ENCODE peak calls at places on chromosome 21, in four cellular contexts. V is IMR-90, R is GM12878, D is K562. Q is an unnamed sample.

GRCh38 chr21:35470522-35470921 is 421.4 kb upstream of the RUNX1 start:
- DNase-seq in R (no peak), V (no peak), D (peak), Q (no peak)

GRCh38 chr21:17495680-17496079 is 17.2 kb upstream of the CXADR start:
- DNase-seq in R (no peak), V (no peak), D (no peak), Q (no peak)

GRCh38 chr21:40176732-40177131 is 309.5 kb downstream of the PCP4 start:
- DNase-seq in V (no peak), R (no peak), D (no peak), Q (no peak)

GRCh38 chr21:39086547-39086946 is 96.7 kb downstream of the PSMG1 start:
- DNase-seq in V (no peak), D (no peak), R (no peak), Q (no peak)

GRCh38 chr21:39445339-39446269 is at the start of gene LCA5L:
- DNase-seq in D (peak), V (peak), R (peak), Q (peak)

GRCh38 chr21:27429612-27430361 is 462.9 kb upstream of the ADAMTS5 start:
- DNase-seq in V (peak), D (no peak), R (no peak), Q (peak)

GRCh38 chr21:23130308-23130707 is 2132.1 kb downstream of the NCAM2 start:
- DNase-seq in V (no peak), D (no peak), R (no peak), Q (no peak)

GRCh38 chr21:29033871-29034270 is 9.4 kb downstream of the USP16 start:
- DNase-seq in R (no peak), D (no peak), V (peak), Q (no peak)

GRCh38 chr21:38139380-38140168 is 117.2 kb upstream of the KCNJ15 start:
- DNase-seq in V (peak), R (no peak), D (no peak), Q (no peak)

GRCh38 chr21:17139696-17140095 is 373.1 kb upstream of the CXADR start:
- DNase-seq in R (no peak), D (no peak), V (no peak), Q (peak)

GRCh38 chr21:16082038-16082816 is 352.4 kb downstream of the USP25 start:
- DNase-seq in D (no peak), R (no peak), V (peak), Q (peak)

GRCh38 chr21:18430341-18430740 is 26.8 kb upstream of the TMPRSS15 start:
- DNase-seq in V (no peak), R (no peak), D (no peak), Q (no peak)

GRCh38 chr21:37871121-37871862 is 45.0 kb downstream of the KCNJ6 start:
- DNase-seq in R (no peak), D (no peak), V (peak), Q (no peak)

GRCh38 chr21:46155514-46156377 is at the start of gene FTCD:
- DNase-seq in R (no peak), V (no peak), D (no peak), Q (no peak)

GRCh38 chr21:35390013-35390776 is 341.1 kb upstream of the RUNX1 start:
- DNase-seq in R (no peak), D (no peak), V (peak), Q (peak)

GRCh38 chr21:17451364-17451869 is 61.4 kb upstream of the CXADR start:
- DNase-seq in R (no peak), D (no peak), V (peak), Q (peak)

GRCh38 chr21:31634993-31635392 is 24.5 kb upstream of the SOD1 start:
- DNase-seq in R (no peak), D (no peak), V (no peak), Q (no peak)

GRCh38 chr21:31624961-31625491 is 34.5 kb upstream of the SOD1 start:
- DNase-seq in R (no peak), V (no peak), D (no peak), Q (no peak)

DNA sequence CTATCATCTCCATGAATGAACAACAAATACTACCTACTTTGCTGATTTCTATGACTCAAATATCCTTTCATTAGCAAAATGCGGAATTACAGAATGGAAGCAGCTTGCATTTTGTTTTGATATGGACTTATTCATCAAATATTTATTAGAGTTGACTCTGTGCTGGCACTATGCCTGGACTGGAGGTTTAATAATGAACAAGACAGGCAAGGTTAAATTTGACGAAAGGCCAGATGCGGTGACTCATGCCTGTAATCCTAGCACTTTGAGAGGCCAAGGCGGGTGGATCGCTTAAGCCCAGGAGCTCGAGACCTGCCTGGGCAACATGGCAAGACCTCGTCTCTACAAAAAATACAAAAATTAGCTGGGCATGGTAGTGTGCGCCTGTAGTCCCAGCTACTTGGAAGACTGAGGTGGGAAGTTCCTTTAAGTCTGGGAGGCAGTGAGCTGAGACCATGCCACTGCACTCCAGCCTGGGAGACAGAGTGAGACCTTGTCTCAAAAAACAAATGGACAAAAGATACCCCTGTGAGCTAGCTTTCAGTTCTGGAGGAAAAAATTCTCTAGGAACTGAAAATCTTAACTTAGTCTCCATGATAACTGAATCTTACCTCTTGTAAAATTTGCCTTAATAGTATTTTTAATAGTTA is 29.3 kb upstream of the SOD1 start:
- DNase-seq in V (peak), R (no peak), D (no peak), Q (peak)
- TF ChIP-seq FOS in V (peak), R (no peak), D (no peak), Q (peak)

GRCh38 chr21:42062543-42063022 is 8.5 kb upstream of the UMODL1 start:
- DNase-seq in V (no peak), R (peak), D (no peak), Q (no peak)

GRCh38 chr21:42061866-42062542 is 9.1 kb upstream of the UMODL1 start:
- DNase-seq in V (no peak), D (no peak), R (no peak), Q (no peak)

GRCh38 chr21:42061195-42061865 is 9.8 kb upstream of the UMODL1 start:
- DNase-seq in R (peak), D (no peak), V (no peak), Q (no peak)

GRCh38 chr21:42063578-42064521 is 7.3 kb upstream of the UMODL1 start:
- DNase-seq in R (peak), V (no peak), D (no peak), Q (no peak)

DNA sequence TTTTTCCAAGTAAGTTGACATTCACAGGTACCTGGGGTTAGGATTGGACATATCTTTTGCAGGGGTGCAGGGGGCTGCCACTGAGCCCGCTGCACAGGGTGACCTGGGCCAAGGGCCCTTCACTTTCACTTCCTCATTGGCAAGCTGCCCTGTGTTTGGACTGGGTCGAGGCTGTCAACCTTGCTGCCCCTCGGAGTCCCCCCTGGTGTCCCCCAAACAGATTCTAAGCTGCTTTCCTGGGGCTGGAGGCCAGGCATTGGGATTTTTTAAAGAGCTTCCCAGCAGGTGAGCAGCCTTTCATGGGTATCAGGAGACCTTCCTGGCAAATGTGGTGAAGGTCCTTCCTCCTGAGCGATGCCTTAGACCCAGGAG is 7.9 kb upstream of the UMODL1 start:
- DNase-seq in V (no peak), D (no peak), R (peak), Q (no peak)
- H3K27ac ChIP-seq in V (no peak), D (no peak), R (peak), Q (no peak)

GRCh38 chr21:34330055-34330454 is 33.8 kb upstream of the KCNE2 start:
- DNase-seq in D (peak), R (no peak), V (no peak), Q (no peak)

GRCh38 chr21:34336756-34337391 is 26.9 kb upstream of the KCNE2 start:
- DNase-seq in D (no peak), R (no peak), V (peak), Q (peak)

GRCh38 chr21:34335316-34335715 is 28.5 kb upstream of the KCNE2 start:
- DNase-seq in D (no peak), R (no peak), V (no peak), Q (no peak)

GRCh38 chr21:34336245-34336644 is 27.6 kb upstream of the KCNE2 start:
- DNase-seq in V (no peak), D (no peak), R (no peak), Q (no peak)

DNA sequence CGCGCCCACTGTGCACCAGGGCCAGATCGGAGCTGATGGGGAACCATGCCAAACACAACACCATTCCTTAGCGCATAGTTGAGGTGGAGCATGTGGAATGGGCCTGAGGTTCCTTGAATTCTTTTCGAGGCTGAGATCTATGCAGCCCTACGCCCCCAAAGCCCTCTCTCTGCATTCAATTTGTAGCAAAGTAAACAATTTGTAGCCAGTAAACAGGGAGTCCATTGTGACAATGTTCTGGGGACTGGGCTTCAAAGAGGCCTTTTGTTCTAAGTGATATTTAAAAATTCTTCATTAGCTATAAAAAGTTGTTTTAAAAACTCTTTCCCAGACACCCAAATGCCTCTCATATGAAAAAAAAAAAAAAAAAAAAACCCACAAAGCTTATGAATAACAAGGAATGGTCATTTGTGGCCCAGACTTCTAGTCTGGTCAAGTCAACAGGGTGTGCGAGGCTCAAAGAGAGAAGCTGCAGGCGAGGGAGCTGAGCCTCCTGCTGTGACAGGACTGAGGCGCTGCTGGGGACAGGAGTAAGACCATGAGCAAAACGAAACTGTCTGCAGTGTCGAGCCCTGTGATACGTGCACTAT is 30.6 kb upstream of the KCNE2 start:
- DNase-seq in D (no peak), V (peak), R (no peak), Q (no peak)
- TF ChIP-seq FOS in D (no peak), V (no peak), R (no peak), Q (no peak)

DNA sequence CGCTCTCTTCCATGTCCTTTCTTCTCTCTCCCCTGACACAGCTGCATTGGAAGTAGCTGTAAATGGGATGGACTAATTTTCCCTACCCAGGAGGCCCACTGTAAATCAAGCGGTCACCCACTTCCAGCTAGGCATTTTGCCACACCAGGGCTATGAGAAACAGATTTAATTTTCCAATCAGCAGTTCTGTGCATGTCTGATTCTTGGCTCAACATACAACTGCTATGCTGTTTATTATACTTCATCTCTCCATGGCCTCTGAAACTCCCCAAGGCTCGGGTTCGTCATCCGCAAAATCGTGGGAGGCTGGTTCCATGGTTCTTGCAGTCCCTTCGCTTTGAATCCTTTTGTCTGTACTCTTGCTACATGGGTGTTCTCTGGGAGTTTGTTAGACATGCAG is 190.3 kb downstream of the GABPA start:
- DNase-seq in D (no peak), R (no peak), V (no peak), Q (no peak)
- H3K27ac ChIP-seq in D (no peak), R (no peak), V (no peak), Q (peak)

GRCh38 chr21:42684109-42684916 is 30.9 kb downstream of the PDE9A start:
- DNase-seq in R (no peak), V (no peak), D (no peak), Q (no peak)
- TF ChIP-seq FOS in R (no peak), V (no peak), D (no peak), Q (no peak)

DNA sequence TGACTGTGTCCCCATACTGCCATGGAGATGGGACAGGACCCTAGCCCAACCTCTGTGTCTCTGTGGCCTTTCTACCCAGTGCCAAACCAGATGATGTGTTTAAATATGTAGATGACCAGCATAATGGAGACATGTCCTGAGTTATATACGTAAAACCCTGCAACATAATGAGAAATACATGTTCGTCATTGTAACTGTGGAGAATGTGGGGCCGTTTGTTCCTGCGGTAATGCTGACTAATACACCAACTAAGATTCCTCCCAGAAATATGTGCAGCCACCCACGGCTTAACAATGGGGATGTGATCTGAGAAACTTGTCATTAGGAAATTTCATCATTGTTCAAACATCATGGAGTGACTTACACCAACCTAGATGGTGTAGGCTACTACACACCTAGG is 71.7 kb upstream of the SIM2 start:
- DNase-seq in R (no peak), V (peak), D (no peak), Q (no peak)
- H3K27ac ChIP-seq in R (no peak), V (no peak), D (no peak), Q (no peak)

GRCh38 chr21:41634858-41635257 is 126.9 kb upstream of the TMPRSS2 start:
- DNase-seq in D (no peak), V (peak), R (no peak), Q (no peak)

GRCh38 chr21:41634211-41634694 is 126.3 kb upstream of the TMPRSS2 start:
- DNase-seq in R (no peak), V (no peak), D (no peak), Q (no peak)

GRCh38 chr21:41633627-41634026 is 125.7 kb upstream of the TMPRSS2 start:
- DNase-seq in D (no peak), V (no peak), R (no peak), Q (no peak)

GRCh38 chr21:41631564-41632461 is 123.9 kb upstream of the TMPRSS2 start:
- DNase-seq in R (no peak), V (no peak), D (no peak), Q (no peak)

DNA sequence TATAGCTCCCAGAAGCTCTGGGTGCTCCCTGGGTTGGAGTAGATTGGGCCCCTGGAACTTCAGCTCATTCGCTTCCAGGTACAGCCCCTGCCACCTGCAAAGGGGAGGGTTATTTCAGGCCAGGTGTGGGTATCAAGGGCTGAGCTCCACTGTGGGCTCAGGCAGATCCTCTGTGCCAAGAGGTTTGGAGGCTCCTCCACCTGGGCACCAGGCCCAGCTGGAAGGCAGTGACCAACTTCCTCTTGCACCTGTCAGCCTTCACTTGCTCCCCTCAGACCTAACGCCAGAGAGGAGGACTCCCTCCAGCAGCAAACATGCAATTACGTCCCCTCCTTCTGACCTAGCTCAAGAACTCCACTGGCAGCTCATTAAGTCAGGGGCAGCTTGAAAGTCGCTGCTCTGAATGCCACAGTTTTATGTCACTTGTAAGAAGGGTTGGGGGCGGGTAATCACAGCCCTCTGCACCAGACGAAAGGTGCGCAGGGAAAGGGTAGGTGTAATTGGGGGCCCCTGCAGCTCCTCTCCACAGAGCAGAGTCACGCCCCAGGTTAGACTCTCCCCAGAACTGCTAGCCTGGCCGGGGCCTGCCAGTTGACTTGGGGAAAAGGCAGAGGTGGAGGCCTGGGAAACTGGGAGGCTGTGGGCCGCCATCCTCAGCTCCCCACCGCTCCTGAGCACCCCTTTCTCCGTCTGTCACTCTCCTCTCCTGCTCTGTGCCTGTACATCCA is 125.0 kb upstream of the TMPRSS2 start:
- DNase-seq in R (no peak), V (no peak), D (no peak), Q (no peak)
- TF ChIP-seq FOS in R (no peak), V (no peak), D (no peak), Q (no peak)

DNA sequence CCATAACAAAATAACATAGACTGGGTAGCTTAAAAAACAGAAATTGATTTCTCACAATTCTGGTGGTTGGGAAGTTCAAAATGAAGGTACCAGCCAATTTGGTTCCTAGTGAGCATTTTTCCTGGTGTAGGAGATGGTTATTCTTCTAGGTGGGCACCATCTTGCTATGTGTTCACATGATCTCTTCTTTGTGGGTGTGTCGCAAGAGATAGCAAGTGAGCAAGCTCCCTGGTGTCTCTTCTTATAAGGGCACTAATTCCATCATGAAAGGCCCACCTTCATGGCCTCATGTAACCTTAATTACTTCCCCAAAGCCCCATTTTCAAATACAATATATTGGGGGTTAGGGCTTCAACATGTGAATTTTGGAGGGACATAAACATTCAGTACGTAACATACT is 38.8 kb upstream of the ATP5PO start:
- DNase-seq in D (no peak), V (no peak), R (no peak), Q (no peak)
- H3K27ac ChIP-seq in D (no peak), V (no peak), R (no peak), Q (no peak)

DNA sequence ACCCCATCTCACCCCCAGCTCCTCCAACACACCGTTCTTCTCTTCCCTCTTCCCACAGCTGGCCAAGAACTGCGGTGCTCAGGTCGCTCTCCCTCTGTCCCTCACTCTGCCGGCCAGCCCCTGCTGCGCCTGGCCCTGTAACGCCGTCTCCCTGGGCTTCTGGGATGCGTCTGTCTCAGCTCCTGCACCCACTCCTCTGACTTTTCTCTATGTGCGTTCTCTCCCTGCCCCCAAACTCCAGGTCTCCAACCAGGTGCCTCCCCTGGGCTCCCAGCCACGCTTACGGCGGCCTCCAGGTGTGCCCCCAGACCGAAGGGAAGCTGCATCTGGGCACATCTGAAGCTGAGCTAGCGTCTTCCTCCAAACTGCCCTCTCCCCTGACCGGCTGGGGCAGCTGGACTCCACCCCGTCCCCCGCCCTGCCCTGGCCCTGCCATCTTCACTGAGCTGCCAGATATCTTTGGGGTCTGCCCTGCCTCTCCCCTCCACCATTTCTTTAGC is 2.6 kb downstream of the KRTAP10-12 start:
- DNase-seq in D (no peak), R (no peak), V (no peak), Q (no peak)
- TF ChIP-seq FOS in D (no peak), R (no peak), V (no peak), Q (no peak)

Q was measured in endothelial cell of umbilical vein.